ENCODE peak calls at places on chromosomes 4 and X, in five cellular contexts. O is Peyer's patch, D is GM13976, M is body of pancreas, R is colonic mucosa. P is an unnamed sample.

GRCh38 chr4:4610672-4611071 is 68.8 kb upstream of the STX18 start:
- DNase-seq in O (no peak), D (no peak), M (no peak), R (no peak), P (no peak)

GRCh38 chr4:5200546-5200945 is 149.3 kb downstream of the STK32B start:
- DNase-seq in O (no peak), D (no peak), M (no peak), R (no peak), P (no peak)

GRCh38 chr4:182885738-182886077 is 31.5 kb downstream of the DCTD start:
- DNase-seq in O (no peak), D (no peak), M (no peak), R (no peak), P (no peak)

GRCh38 chr4:184721254-184721653 is 12.6 kb downstream of the CENPU start:
- DNase-seq in O (no peak), D (no peak), M (no peak), R (no peak), P (no peak)

GRCh38 chr4:985123-985830 is 1.6 kb upstream of the IDUA start:
- DNase-seq in O (peak; percentile 84), D (peak; percentile 79), M (peak; percentile 80), R (peak; percentile 89), P (peak; percentile 67)

GRCh38 chr4:75584067-75584466 is 28.2 kb downstream of the ODAPH start:
- DNase-seq in O (no peak), D (no peak), M (no peak), R (no peak), P (no peak)

GRCh38 chrX:39140581-39140980 is 339.3 kb downstream of the MID1IP1 start:
- DNase-seq in O (no peak), D (no peak), M (no peak), R (no peak), P (no peak)

GRCh38 chr4:38237139-38237538 is 276.9 kb downstream of the PTTG2 start:
- DNase-seq in O (no peak), D (no peak), M (no peak), R (no peak), P (no peak)

GRCh38 chr4:82898322-82899243 is 2.0 kb upstream of the THAP9 start:
- DNase-seq in O (no peak), D (no peak), M (peak; percentile 37), R (peak; percentile 33), P (no peak)

GRCh38 chr4:142585411-142585810 is 260.7 kb downstream of the INPP4B start:
- DNase-seq in O (no peak), D (no peak), M (no peak), R (no peak), P (no peak)

GRCh38 chrX:17629011-17629410 is 108.3 kb upstream of the SCML1 start:
- DNase-seq in O (no peak), D (no peak), M (no peak), R (no peak), P (no peak)

GRCh38 chr4:151646322-151646721 is 114.5 kb downstream of the GATB start:
- DNase-seq in O (no peak), D (no peak), M (no peak), R (no peak), P (no peak)

GRCh38 chr4:41360911-41361830 is 104.4 kb downstream of the UCHL1 start:
- DNase-seq in O (no peak), D (no peak), M (peak; percentile 44), R (peak; percentile 42), P (peak; percentile 51)

GRCh38 chr4:94960703-94961102 is 202.9 kb downstream of the BMPR1B start:
- DNase-seq in O (no peak), D (no peak), M (no peak), R (no peak), P (no peak)

GRCh38 chrX:31337332-31337731 is 265.5 kb upstream of the FTHL17 start:
- DNase-seq in O (no peak), D (no peak), M (no peak), R (no peak), P (no peak)

GRCh38 chr4:86935833-86936721 is 1.3 kb downstream of the AFF1 start:
- DNase-seq in O (peak; percentile 75), D (peak; percentile 71), M (peak; percentile 69), R (peak; percentile 91), P (peak; percentile 38)

GRCh38 chrX:25968920-25969319 is 169.2 kb upstream of the MAGEB18 start:
- DNase-seq in O (no peak), D (peak; percentile 10), M (peak; percentile 53), R (no peak), P (peak; percentile 52)

GRCh38 chr4:114921790-114922581 is 191.4 kb downstream of the NDST4 start:
- DNase-seq in O (no peak), D (no peak), M (no peak), R (peak; percentile 29), P (no peak)

GRCh38 chrX:45022144-45022543 is 149.2 kb downstream of the KDM6A start:
- DNase-seq in O (no peak), D (no peak), M (no peak), R (no peak), P (no peak)

GRCh38 chr4:53591372-53591892 is at the start of gene LNX1:
- DNase-seq in O (peak; percentile 16), D (no peak), M (peak; percentile 97), R (peak; percentile 97), P (peak; percentile 28)

GRCh38 chr4:106136777-106137331 is 179.2 kb downstream of the TBCK start:
- DNase-seq in O (no peak), D (no peak), M (no peak), R (no peak), P (no peak)

GRCh38 chr4:26893491-26893890 is 32.9 kb downstream of the STIM2 start:
- DNase-seq in O (no peak), D (no peak), M (no peak), R (no peak), P (no peak)

GRCh38 chr4:80361329-80361900 is 25.9 kb downstream of the CFAP299 start:
- DNase-seq in O (no peak), D (peak; percentile 32), M (no peak), R (no peak), P (no peak)
- TF ChIP-seq CTCF in O (no peak), D (no peak), M (peak; percentile 39), R (peak; percentile 26), P (peak; percentile 70)

DNA sequence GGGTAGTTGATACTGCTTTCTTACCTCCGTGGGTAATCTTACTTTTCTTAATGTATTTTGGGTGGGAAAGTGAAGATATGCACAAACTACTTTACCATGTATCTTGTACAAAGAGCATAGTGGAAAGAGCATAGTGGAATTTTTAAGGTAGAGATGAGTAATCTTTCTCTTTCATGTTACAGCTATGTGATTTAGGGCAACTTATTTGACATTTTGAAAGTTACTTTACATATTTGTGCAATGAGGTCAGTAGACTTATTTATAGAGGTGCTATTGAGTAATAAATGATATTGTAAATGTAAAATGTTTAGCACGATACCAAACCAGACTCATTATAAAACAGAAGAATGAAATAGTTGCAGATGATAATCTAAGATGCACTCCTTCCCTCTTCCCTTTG is 351.2 kb downstream of the TRAM1L1 start:
- DNase-seq in O (no peak), D (no peak), M (no peak), R (no peak), P (no peak)
- TF ChIP-seq CTCF in O (no peak), D (no peak), M (no peak), R (no peak), P (no peak)

DNA sequence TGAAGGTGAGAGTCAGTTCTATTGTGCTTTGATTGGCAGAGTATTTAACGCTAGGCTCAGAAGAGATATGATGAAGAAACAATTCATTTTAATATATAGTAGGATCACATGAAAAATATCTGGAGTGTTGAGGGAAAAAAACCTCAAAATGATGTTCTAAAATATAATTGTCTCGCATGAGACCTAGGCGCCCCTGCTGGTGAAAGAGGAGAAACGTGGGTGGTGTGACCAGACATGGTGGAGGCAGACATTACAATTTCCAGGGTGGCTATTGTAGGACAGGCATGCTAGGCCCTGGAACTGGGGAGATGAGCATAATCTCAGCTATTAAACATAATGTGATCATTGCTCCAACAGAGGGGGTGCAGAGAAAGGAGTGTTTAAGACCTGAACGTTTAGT is 210.0 kb downstream of the HS3ST1 start:
- DNase-seq in O (no peak), D (no peak), M (no peak), R (no peak), P (no peak)
- TF ChIP-seq CTCF in O (no peak), D (no peak), M (no peak), R (no peak), P (no peak)

GRCh38 chr4:126957555-126958440 is 675.0 kb upstream of the INTU start:
- DNase-seq in O (no peak), D (no peak), M (no peak), R (no peak), P (no peak)
- TF ChIP-seq CTCF in O (no peak), D (no peak), M (no peak), R (no peak), P (no peak)

DNA sequence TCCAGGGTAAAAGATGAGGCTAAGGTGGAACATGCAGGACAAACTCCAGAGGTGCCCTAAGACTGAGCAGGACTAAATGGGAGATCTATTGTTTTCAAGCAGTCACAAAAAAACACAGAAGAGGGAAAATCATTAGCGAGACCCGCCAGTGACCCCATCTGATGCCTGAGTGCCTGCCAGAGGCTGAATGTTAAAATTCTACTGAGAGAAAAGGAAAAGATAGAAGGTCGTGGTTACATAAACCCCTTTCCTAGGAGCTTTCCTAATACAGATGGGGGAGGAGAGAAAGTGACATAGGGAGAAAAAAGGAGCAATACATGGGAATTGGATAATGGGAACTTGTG is 243.7 kb upstream of the KCNIP4 start:
- DNase-seq in O (no peak), D (no peak), M (no peak), R (no peak), P (no peak)
- TF ChIP-seq CTCF in O (no peak), D (no peak), M (no peak), R (no peak), P (no peak)

DNA sequence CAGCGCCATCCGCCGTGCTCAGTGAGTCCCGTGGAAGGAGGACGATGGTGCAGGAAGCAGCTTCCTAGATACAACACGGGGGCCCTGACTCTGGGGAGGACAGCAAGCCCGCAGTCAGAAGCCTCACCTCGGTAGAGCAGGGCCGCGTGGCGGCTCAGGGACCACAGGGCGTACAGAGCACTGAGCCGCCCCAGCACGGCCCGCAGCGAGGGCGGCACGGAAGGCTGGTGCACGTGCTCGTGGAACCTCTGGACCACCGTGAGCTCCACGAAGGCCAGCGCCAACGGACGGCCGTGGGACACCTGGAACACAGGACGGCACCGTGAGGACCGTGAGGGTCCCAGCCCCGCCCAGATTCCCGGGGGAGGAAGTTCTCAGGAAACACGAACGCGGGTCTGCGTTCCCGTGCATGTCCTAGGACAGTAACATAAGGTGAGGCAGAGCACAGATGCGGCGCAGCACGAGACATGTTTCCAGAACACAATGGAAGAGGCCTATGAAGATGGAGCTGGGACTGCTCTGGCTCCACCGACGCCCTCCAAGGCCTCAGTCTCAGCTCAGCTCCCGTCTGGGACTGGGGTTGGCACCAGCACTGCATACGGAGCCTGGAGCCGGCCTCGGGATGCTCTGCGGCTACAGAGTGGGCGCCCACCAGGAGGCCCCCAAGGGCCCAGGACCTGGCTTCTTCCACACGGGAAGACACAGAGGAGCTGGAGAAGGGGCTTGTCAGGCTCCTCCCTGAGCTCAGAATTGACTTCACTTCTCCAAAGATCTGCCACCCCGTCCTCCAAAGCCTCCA is 65.5 kb downstream of the ACOX3 start:
- DNase-seq in O (no peak), D (no peak), M (no peak), R (no peak), P (no peak)
- TF ChIP-seq CTCF in O (no peak), D (no peak), M (no peak), R (no peak), P (no peak)